ENCODE peak calls at places on chromosome 14, in ten cellular contexts. Y is HCT116; T is activated CD8-positive, alpha-beta T cell treated with anti-CD3 and anti-CD28 coated beads for 36 hours; C is activated naive CD4-positive, alpha-beta T cell treated with Interleukin-2 at 50 U/mL for 16 hours; O is endothelial cell; V is amniotic stem cell; L is fibroblast of the conjunctiva; I is astrocyte of the cerebellum; H is activated T-cell treated with anti-CD3 and anti-CD28 coated beads for 1 hour; J is GM10248. F is an unnamed sample.

GRCh38 chr14:72173038-72173720 is 240.9 kb downstream of the RGS6 start:
- DNase-seq in L (no peak), C (no peak), I (no peak), V (no peak), H (no peak), T (no peak), O (no peak), Y (no peak), J (no peak), F (no peak)

GRCh38 chr14:33483110-33483509 is 467.8 kb downstream of the EGLN3 start:
- DNase-seq in O (no peak), H (no peak), T (no peak), L (no peak), C (no peak), Y (no peak), V (no peak), I (no peak), J (no peak), F (no peak)

GRCh38 chr14:51157012-51157411 is 62.1 kb upstream of the TRIM9 start:
- DNase-seq in O (no peak), T (no peak), Y (peak), L (no peak), C (no peak), I (no peak), V (no peak), J (no peak), H (no peak), F (peak)

GRCh38 chr14:67335781-67336180 is 23.8 kb downstream of the ATP6V1D start:
- DNase-seq in T (peak), V (no peak), Y (peak), O (peak), I (no peak), C (no peak), L (peak), J (no peak), H (no peak), F (no peak)

GRCh38 chr14:81127785-81128184 is 93.0 kb downstream of the GTF2A1 start:
- DNase-seq in L (no peak), J (no peak), V (no peak), H (no peak), I (no peak), C (no peak), O (no peak), T (no peak), Y (no peak), F (no peak)

GRCh38 chr14:76375484-76375883 is 453 bp upstream of the ESRRB start:
- DNase-seq in J (no peak), T (no peak), Y (peak), V (no peak), L (no peak), O (no peak), H (no peak), C (no peak), I (no peak), F (no peak)

GRCh38 chr14:93430889-93431670 is at the start of gene UNC79:
- DNase-seq in J (no peak), H (no peak), O (peak), Y (no peak), I (no peak), V (no peak), L (no peak), C (no peak), T (peak), F (no peak)

GRCh38 chr14:81681466-81681865 is 147.8 kb upstream of the SEL1L start:
- DNase-seq in Y (no peak), J (no peak), L (no peak), H (no peak), V (no peak), I (no peak), C (no peak), T (no peak), O (no peak), F (no peak)

GRCh38 chr14:79333198-79333546 is 878.1 kb downstream of the DIO2 start:
- DNase-seq in C (no peak), O (no peak), J (no peak), Y (no peak), T (no peak), H (no peak), V (no peak), L (no peak), I (no peak), F (no peak)

GRCh38 chr14:59254146-59254910 is 65.9 kb downstream of the DAAM1 start:
- DNase-seq in V (peak), O (no peak), J (no peak), I (peak), H (no peak), T (no peak), C (no peak), Y (no peak), L (peak), F (no peak)

GRCh38 chr14:91745329-91745728 is 13.4 kb upstream of the CATSPERB start:
- DNase-seq in C (no peak), T (no peak), V (no peak), J (no peak), I (no peak), L (no peak), H (no peak), O (no peak), Y (no peak), F (no peak)

GRCh38 chr14:92726933-92727262 is 21.5 kb downstream of the LGMN start:
- DNase-seq in O (no peak), I (no peak), V (no peak), H (no peak), C (no peak), J (no peak), T (no peak), L (no peak), Y (no peak), F (no peak)

GRCh38 chr14:102275866-102276265 is 29.1 kb downstream of the MOK start:
- DNase-seq in O (no peak), C (no peak), Y (no peak), V (no peak), T (no peak), J (no peak), I (no peak), L (no peak), H (no peak), F (no peak)

GRCh38 chr14:89757313-89757939 is 197.1 kb downstream of the EFCAB11 start:
- DNase-seq in Y (no peak), H (no peak), V (no peak), I (peak), C (no peak), O (no peak), J (no peak), T (no peak), L (no peak), F (no peak)

GRCh38 chr14:34301107-34301734 is 160.8 kb downstream of the SPTSSA start:
- DNase-seq in V (no peak), O (peak), H (no peak), Y (peak), I (peak), T (peak), L (peak), C (no peak), J (peak), F (peak)

GRCh38 chr14:34303811-34304210 is 158.2 kb downstream of the SPTSSA start:
- DNase-seq in Y (no peak), H (no peak), V (no peak), J (no peak), O (no peak), T (no peak), I (no peak), C (no peak), L (no peak), F (no peak)

GRCh38 chr14:68528031-68528687 is 264.7 kb downstream of the ZFP36L1 start:
- DNase-seq in T (no peak), H (no peak), C (no peak), J (no peak), Y (no peak), V (no peak), O (no peak), I (no peak), L (no peak), F (no peak)

F was measured in GM13977.